ENCODE peak calls at places on chromosomes 4 and X, in seven cellular contexts. O, Q, H, X, I, U and B are unnamed samples.

GRCh38 chr4:55123791-55124190 is 1.6 kb downstream of the KDR start:
- DNase-seq in I (no peak), U (no peak), H (peak), O (no peak), X (no peak), Q (no peak), B (no peak)

GRCh38 chr4:69843301-69843700 is 16.6 kb downstream of the SULT1E1 start:
- DNase-seq in H (no peak), Q (no peak), I (no peak), O (no peak), U (no peak), X (no peak), B (no peak)

GRCh38 chr4:102321260-102321991 is 23.9 kb downstream of the SLC39A8 start:
- DNase-seq in X (no peak), Q (no peak), U (no peak), O (no peak), I (no peak), H (peak), B (no peak)

GRCh38 chr4:140980426-140981200 is 152.7 kb downstream of the RNF150 start:
- DNase-seq in X (no peak), H (no peak), Q (no peak), U (no peak), I (no peak), O (no peak), B (no peak)

GRCh38 chr4:8225704-8226443 is 26.8 kb downstream of the SH3TC1 start:
- DNase-seq in Q (no peak), I (no peak), O (peak), U (no peak), H (peak), X (no peak), B (peak)

GRCh38 chrX:98407526-98408049 is 1523.9 kb downstream of the RPA4 start:
- DNase-seq in I (no peak), H (no peak), X (no peak), U (peak), Q (no peak), O (no peak), B (no peak)

GRCh38 chr4:12761694-12762093 is 722.4 kb downstream of the RAB28 start:
- DNase-seq in U (no peak), Q (no peak), X (no peak), O (no peak), H (no peak), I (no peak), B (no peak)

GRCh38 chrX:93673869-93674271 is at the start of gene FAM133A:
- DNase-seq in Q (no peak), X (no peak), H (no peak), U (no peak), I (no peak), O (peak), B (no peak)

GRCh38 chr4:142238589-142238988 is 602.2 kb downstream of the IL15 start:
- DNase-seq in X (no peak), O (no peak), Q (no peak), H (no peak), U (no peak), I (no peak), B (no peak)

GRCh38 chrX:46165411-46165810 is 379.8 kb downstream of the ZNF674 start:
- DNase-seq in O (no peak), X (no peak), I (no peak), Q (no peak), U (no peak), H (peak), B (no peak)

GRCh38 chrX:39988496-39988895 is 109.3 kb downstream of the BCOR start:
- DNase-seq in H (no peak), O (no peak), U (no peak), I (no peak), X (no peak), Q (no peak), B (no peak)

GRCh38 chr4:174631901-174632758 is 109.8 kb upstream of the HPGD start:
- DNase-seq in H (peak), X (no peak), I (no peak), U (peak), Q (no peak), O (peak), B (peak)

GRCh38 chrX:21933077-21933476 is 7.4 kb upstream of the SMS start:
- DNase-seq in X (no peak), U (no peak), I (no peak), O (no peak), H (no peak), Q (no peak), B (no peak)

GRCh38 chrX:15738686-15739016 is 581 bp downstream of the CA5B start:
- DNase-seq in Q (no peak), U (no peak), H (no peak), X (no peak), I (no peak), O (no peak), B (no peak)

GRCh38 chr4:74284074-74284473 is 24.2 kb upstream of the EPGN start:
- DNase-seq in Q (no peak), X (no peak), I (no peak), U (no peak), H (no peak), O (no peak), B (no peak)

GRCh38 chr4:5629542-5629941 is 78.8 kb downstream of the EVC2 start:
- DNase-seq in O (no peak), Q (no peak), U (no peak), X (no peak), I (no peak), H (no peak), B (no peak)

GRCh38 chr4:152747444-152747843 is 32.1 kb downstream of the TIGD4 start:
- DNase-seq in I (no peak), X (no peak), U (no peak), O (no peak), H (no peak), Q (no peak), B (no peak)

GRCh38 chrX:19332983-19333382 is 10.7 kb upstream of the PDHA1 start:
- DNase-seq in O (peak), U (no peak), X (no peak), I (no peak), Q (no peak), H (no peak), B (no peak)

GRCh38 chrX:143340190-143340589 is 177.1 kb downstream of the SPANXN3 start:
- DNase-seq in O (no peak), I (no peak), X (no peak), H (peak), Q (no peak), U (no peak), B (no peak)

GRCh38 chrX:114999906-115000305 is 17.5 kb downstream of the IL13RA2 start:
- DNase-seq in I (no peak), Q (no peak), X (no peak), O (no peak), H (peak), U (no peak), B (no peak)

GRCh38 chr4:154620111-154620510 is 7.7 kb upstream of the FGG start:
- DNase-seq in X (no peak), H (peak), O (no peak), I (no peak), Q (no peak), U (no peak), B (no peak)

GRCh38 chr4:77432702-77433101 is 172.9 kb upstream of the CXCL13 start:
- DNase-seq in X (no peak), O (peak), H (peak), I (no peak), U (no peak), Q (no peak), B (no peak)

GRCh38 chr4:189121336-189121735 is 819.3 kb upstream of the FRG1 start:
- DNase-seq in O (no peak), X (no peak), I (no peak), U (no peak), Q (no peak), H (no peak), B (no peak)

GRCh38 chrX:26845051-26845450 is 618.1 kb downstream of the PPP4R3C start:
- DNase-seq in H (no peak), Q (no peak), I (no peak), X (no peak), U (no peak), O (no peak), B (no peak)